ENCODE peak calls at places on chromosome 5, in ten cellular contexts. Q, S, Y, P, C, U, O, M, B and F are unnamed samples.

GRCh38 chr5:142770650-142771609 is 753 bp downstream of the ARHGAP26 start:
- DNase-seq in P (peak), C (peak), B (peak), U (peak), O (peak), S (no peak), Y (peak), M (no peak), Q (peak), F (peak)

GRCh38 chr5:31231171-31231570 is 37.7 kb downstream of the CDH6 start:
- DNase-seq in C (no peak), U (no peak), Y (no peak), P (no peak), Q (peak), S (no peak), M (no peak), O (no peak), B (no peak), F (no peak)

GRCh38 chr5:174608631-174609097 is 115.7 kb upstream of the MSX2 start:
- DNase-seq in C (peak), O (no peak), Y (peak), M (peak), Q (no peak), P (no peak), U (peak), S (no peak), B (peak), F (no peak)

GRCh38 chr5:110815916-110816605 is 77.3 kb downstream of the SLC25A46 start:
- DNase-seq in Y (no peak), O (no peak), U (no peak), B (no peak), Q (peak), M (no peak), C (no peak), P (no peak), S (no peak), F (no peak)

GRCh38 chr5:112109331-112109993 is 309.6 kb downstream of the EPB41L4A start:
- DNase-seq in Y (peak), P (no peak), U (peak), C (no peak), O (peak), Q (peak), M (no peak), S (no peak), B (peak), F (no peak)

GRCh38 chr5:93275376-93275775 is 305.6 kb downstream of the NR2F1-AS1 start:
- DNase-seq in S (no peak), U (no peak), C (no peak), Q (no peak), Y (no peak), M (no peak), O (no peak), P (no peak), B (no peak), F (no peak)

GRCh38 chr5:6188344-6188743 is 190.0 kb downstream of the MED10 start:
- DNase-seq in U (no peak), B (no peak), Y (no peak), C (no peak), S (no peak), O (no peak), P (no peak), Q (no peak), M (no peak), F (no peak)

GRCh38 chr5:93569295-93570164 is 11.5 kb downstream of the NR2F1-AS1 start:
- DNase-seq in C (no peak), P (no peak), Y (no peak), U (no peak), Q (no peak), B (no peak), O (peak), M (no peak), S (no peak), F (no peak)

GRCh38 chr5:95283761-95284511 is 958 bp downstream of the MCTP1 start:
- DNase-seq in Q (no peak), B (peak), C (no peak), M (no peak), S (peak), P (peak), U (peak), Y (no peak), O (peak), F (peak)

GRCh38 chr5:13992795-13993194 is 48.3 kb upstream of the DNAH5 start:
- DNase-seq in U (no peak), Y (no peak), P (no peak), C (no peak), M (no peak), B (no peak), O (no peak), S (no peak), Q (no peak), F (no peak)

GRCh38 chr5:93789173-93790070 is 48.0 kb upstream of the POU5F2 start:
- DNase-seq in O (no peak), C (no peak), P (no peak), U (no peak), S (no peak), Y (no peak), B (no peak), M (no peak), Q (peak), F (no peak)

GRCh38 chr5:146897061-146897460 is 18.5 kb upstream of the PPP2R2B start:
- DNase-seq in B (no peak), P (no peak), Y (no peak), O (no peak), U (no peak), C (no peak), S (no peak), M (no peak), Q (no peak), F (no peak)

GRCh38 chr5:146745937-146746577 is 132.5 kb downstream of the PPP2R2B start:
- DNase-seq in U (no peak), Y (no peak), M (no peak), P (no peak), S (no peak), O (no peak), B (no peak), Q (no peak), C (no peak), F (no peak)

GRCh38 chr5:174082286-174082685 is 36.8 kb downstream of the NSG2 start:
- DNase-seq in U (no peak), B (no peak), P (no peak), C (no peak), Y (no peak), Q (no peak), S (no peak), M (no peak), O (no peak), F (no peak)

GRCh38 chr5:41925555-41925946 is 470 bp downstream of the FBXO4 start:
- DNase-seq in Q (peak), P (no peak), O (no peak), B (no peak), Y (peak), S (no peak), U (no peak), M (no peak), C (peak), F (no peak)

GRCh38 chr5:169563369-169563768 is 20.2 kb upstream of the SPDL1 start:
- DNase-seq in P (no peak), Q (no peak), Y (no peak), S (no peak), O (no peak), U (no peak), C (no peak), B (no peak), M (no peak), F (no peak)

GRCh38 chr5:6439588-6440550 is 8.8 kb upstream of the UBE2QL1 start:
- DNase-seq in Y (no peak), O (peak), S (no peak), Q (no peak), B (no peak), P (no peak), C (no peak), U (no peak), M (no peak), F (no peak)

GRCh38 chr5:176775409-176775808 is 35.0 kb upstream of the UNC5A start:
- DNase-seq in U (no peak), B (no peak), M (no peak), Q (no peak), Y (no peak), S (no peak), P (no peak), O (no peak), C (no peak), F (no peak)

GRCh38 chr5:96582343-96582742 is 79.8 kb upstream of the CAST start:
- DNase-seq in C (no peak), U (no peak), S (no peak), Q (no peak), O (no peak), Y (no peak), M (no peak), P (no peak), B (no peak), F (peak)

GRCh38 chr5:161399996-161400562 is 146.4 kb downstream of the GABRB2 start:
- DNase-seq in U (no peak), S (no peak), B (no peak), P (no peak), Q (no peak), O (no peak), M (no peak), Y (no peak), C (no peak), F (no peak)

GRCh38 chr5:28810751-28811136 is 1772.4 kb upstream of the CDH9 start:
- DNase-seq in Q (no peak), U (no peak), O (peak), Y (no peak), M (no peak), P (no peak), S (no peak), C (no peak), B (no peak), F (no peak)

GRCh38 chr5:161105563-161105962 is 253.6 kb upstream of the ATP10B start:
- DNase-seq in M (peak), O (no peak), Q (peak), S (no peak), Y (no peak), U (no peak), P (no peak), B (no peak), C (no peak), F (no peak)

GRCh38 chr5:11719888-11720481 is 184.3 kb downstream of the CTNND2 start:
- DNase-seq in C (no peak), B (peak), O (peak), M (peak), Q (no peak), P (no peak), Y (peak), U (no peak), S (no peak), F (peak)

GRCh38 chr5:61768692-61769281 is 436.7 kb downstream of the ZSWIM6 start:
- DNase-seq in Q (peak), C (no peak), M (no peak), O (peak), Y (no peak), U (no peak), S (no peak), B (no peak), P (no peak), F (no peak)

GRCh38 chr5:15384176-15384575 is 115.8 kb upstream of the FBXL7 start:
- DNase-seq in U (no peak), S (no peak), M (no peak), C (no peak), P (no peak), B (no peak), O (no peak), Y (no peak), Q (no peak), F (no peak)

GRCh38 chr5:54693936-54694510 is 176.5 kb downstream of the SNX18 start:
- DNase-seq in U (no peak), P (no peak), Q (no peak), O (no peak), C (no peak), M (no peak), S (no peak), Y (no peak), B (no peak), F (peak)

GRCh38 chr5:34771076-34771475 is 67.9 kb upstream of the TTC23L start:
- DNase-seq in S (no peak), B (no peak), C (no peak), O (no peak), Q (no peak), U (no peak), Y (no peak), P (no peak), M (no peak), F (no peak)

GRCh38 chr5:124176692-124177091 is 569.7 kb downstream of the ZNF608 start:
- DNase-seq in S (no peak), M (peak), Q (peak), B (no peak), U (no peak), C (peak), Y (no peak), O (peak), P (no peak), F (peak)

GRCh38 chr5:112735702-112736101 is 2.0 kb upstream of the APC start:
- DNase-seq in B (no peak), P (no peak), C (no peak), Q (peak), M (no peak), S (no peak), O (no peak), U (no peak), Y (no peak), F (no peak)

GRCh38 chr5:2755811-2756210 is 4.3 kb upstream of the IRX2 start:
- DNase-seq in P (no peak), Y (peak), U (no peak), B (no peak), S (no peak), C (no peak), O (no peak), M (no peak), Q (no peak), F (no peak)

GRCh38 chr5:141382469-141383294 is at the start of gene PCDHGA7:
- DNase-seq in U (no peak), M (no peak), B (no peak), Q (peak), P (no peak), O (no peak), C (no peak), Y (no peak), S (peak), F (no peak)

GRCh38 chr5:71483355-71483754 is 27.9 kb downstream of the BDP1 start:
- DNase-seq in O (no peak), Y (no peak), P (no peak), M (no peak), U (no peak), S (no peak), C (no peak), Q (peak), B (no peak), F (no peak)

GRCh38 chr5:122099060-122099790 is 21.2 kb upstream of the LOX start:
- DNase-seq in O (no peak), Q (peak), C (no peak), Y (no peak), M (no peak), S (no peak), P (no peak), U (no peak), B (no peak), F (no peak)

DNA sequence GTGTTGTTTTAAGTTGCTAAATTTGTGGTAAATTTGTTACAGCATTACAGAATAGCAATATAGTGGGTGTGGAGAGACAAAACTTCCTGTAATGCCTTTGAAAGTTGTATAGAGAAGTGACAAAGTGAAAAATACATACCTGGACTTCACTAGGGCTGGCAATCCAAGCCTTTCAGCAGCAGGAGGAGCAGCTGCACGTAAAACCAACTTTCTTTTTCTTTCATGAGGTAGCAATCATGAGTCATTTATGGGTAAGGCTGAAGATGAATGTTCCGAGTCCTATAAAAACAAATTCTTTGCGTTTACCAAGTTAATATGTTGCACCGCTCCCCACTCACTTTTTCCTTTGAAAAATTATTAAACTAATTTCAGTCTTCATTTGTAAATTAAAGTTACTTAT is 1138.2 kb downstream of the TAF11L14 start:
- DNase-seq in C (no peak), Y (no peak), O (peak), S (no peak), B (no peak), Q (peak), P (no peak), M (no peak), U (no peak), F (no peak)
- TF ChIP-seq CTCF in C (no peak), Y (no peak), O (peak), S (peak), B (no peak), Q (no peak), P (no peak), M (no peak), U (no peak), F (no peak)

DNA sequence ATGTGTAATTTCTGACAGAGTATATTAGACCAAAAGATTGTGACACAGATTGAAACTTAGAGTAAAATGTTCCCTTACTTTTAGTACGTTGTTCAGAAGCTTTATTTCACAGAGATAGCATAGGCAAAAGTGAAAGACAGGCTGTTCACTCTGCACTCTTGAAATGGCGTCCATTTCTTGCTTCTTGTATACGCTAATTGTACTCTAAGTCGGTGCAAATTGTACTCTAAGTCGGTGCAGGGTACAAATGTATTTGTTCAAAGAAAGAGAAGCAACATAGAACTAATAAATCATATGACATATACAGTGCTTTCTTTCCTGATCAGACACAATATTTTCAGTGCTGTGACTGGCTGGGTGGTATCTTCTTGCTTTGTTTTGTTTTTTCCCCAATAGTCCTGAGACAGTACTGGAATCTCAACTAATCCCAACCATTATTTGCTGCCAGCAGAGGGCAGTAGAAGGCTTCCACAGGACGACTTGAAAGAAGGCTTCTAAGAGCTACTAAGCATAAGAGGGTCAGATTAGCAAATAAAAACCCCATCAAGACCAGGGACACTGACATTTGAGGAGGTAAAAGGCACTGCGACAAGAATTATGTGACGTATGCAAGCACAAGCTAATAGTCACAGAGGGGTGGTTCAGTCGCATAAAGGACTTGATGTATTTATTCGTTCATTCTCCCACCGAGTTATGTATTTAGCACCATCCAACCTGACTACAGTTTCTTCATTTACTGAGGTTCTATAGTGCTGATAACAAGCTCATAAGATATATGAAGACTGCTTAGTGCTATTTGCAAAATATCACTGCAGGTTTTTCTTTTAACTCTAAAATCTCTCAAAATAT is 831.8 kb downstream of the TAF11L14 start:
- DNase-seq in B (peak), Y (peak), C (no peak), U (no peak), S (no peak), O (peak), P (no peak), Q (peak), M (peak), F (peak)
- TF ChIP-seq CTCF in B (peak), Y (no peak), C (peak), U (peak), S (peak), O (peak), P (peak), Q (peak), M (peak), F (peak)

GRCh38 chr5:127680579-127680978 is 22.6 kb upstream of the CCDC192 start:
- DNase-seq in O (no peak), U (no peak), C (no peak), Q (no peak), Y (no peak), P (no peak), M (no peak), B (no peak), S (no peak), F (no peak)
- TF ChIP-seq CTCF in O (no peak), U (no peak), C (no peak), Q (no peak), Y (no peak), P (no peak), M (no peak), B (no peak), S (no peak), F (no peak)

GRCh38 chr5:53262348-53262970 is 152.9 kb upstream of the MOCS2 start:
- DNase-seq in S (no peak), Q (peak), U (no peak), Y (no peak), M (peak), C (no peak), P (no peak), B (no peak), O (peak), F (peak)
- TF ChIP-seq CTCF in S (peak), Q (peak), U (peak), Y (no peak), M (peak), C (no peak), P (no peak), B (peak), O (peak), F (peak)

GRCh38 chr5:83469075-83469474 is 2.5 kb upstream of the VCAN start:
- DNase-seq in C (no peak), Y (no peak), M (no peak), O (no peak), B (no peak), S (no peak), U (no peak), P (no peak), Q (no peak), F (no peak)

GRCh38 chr5:83470516-83470915 is 1.0 kb upstream of the VCAN start:
- DNase-seq in Q (no peak), P (no peak), O (no peak), B (no peak), S (no peak), M (no peak), Y (no peak), U (no peak), C (no peak), F (no peak)

GRCh38 chr5:83470920-83471404 is 582 bp upstream of the VCAN start:
- DNase-seq in B (no peak), Y (no peak), U (no peak), P (no peak), M (peak), Q (peak), O (peak), C (no peak), S (no peak), F (peak)

GRCh38 chr5:83464261-83464660 is 7.3 kb upstream of the VCAN start:
- DNase-seq in Y (no peak), S (no peak), P (no peak), U (no peak), B (no peak), Q (no peak), O (peak), M (no peak), C (no peak), F (no peak)

GRCh38 chr5:83467315-83468044 is 4.1 kb upstream of the VCAN start:
- DNase-seq in S (no peak), C (peak), U (no peak), Y (no peak), Q (peak), O (peak), M (peak), P (no peak), B (no peak), F (peak)
- TF ChIP-seq CTCF in S (peak), C (no peak), U (no peak), Y (no peak), Q (peak), O (peak), M (no peak), P (no peak), B (no peak), F (no peak)

DNA sequence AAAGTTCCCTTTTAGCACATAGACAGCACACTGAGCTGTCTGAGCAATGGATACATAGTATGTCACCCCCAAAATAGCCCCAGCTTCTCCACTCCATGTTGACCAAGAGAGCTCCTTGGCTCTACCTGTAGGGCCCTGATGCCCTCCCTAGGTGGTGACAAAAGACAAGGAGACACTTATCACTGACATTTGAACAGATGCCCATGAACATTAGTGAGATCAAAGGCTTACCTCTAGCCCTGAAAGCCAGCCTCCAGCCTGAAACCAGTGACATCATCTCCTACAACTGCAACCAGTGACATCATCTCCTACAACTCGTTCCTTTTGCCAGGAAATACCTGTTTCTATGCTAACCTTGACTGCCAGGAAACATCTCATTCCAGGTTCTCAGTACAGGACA is 122.7 kb downstream of the FSTL4 start:
- DNase-seq in B (no peak), P (no peak), Q (no peak), C (no peak), S (no peak), O (no peak), Y (no peak), M (no peak), U (no peak), F (no peak)
- TF ChIP-seq CTCF in B (no peak), P (no peak), Q (no peak), C (no peak), S (no peak), O (peak), Y (no peak), M (no peak), U (peak), F (no peak)